ENCODE peak calls at places on chromosomes 4 and X, in five cellular contexts. I is SK-N-SH, N is psoas muscle, B is GM12865, O is GM13976. E is an unnamed sample.

GRCh38 chr4:46211406-46211805 is 87.6 kb upstream of the GABRG1 start:
- DNase-seq in I (no peak), N (no peak), B (no peak), O (no peak), E (no peak)

GRCh38 chr4:137608085-137608484 is 75.8 kb upstream of the PCDH18 start:
- DNase-seq in I (no peak), N (peak), B (no peak), O (no peak), E (no peak)

GRCh38 chr4:156685308-156685707 is 286.3 kb downstream of the PDGFC start:
- DNase-seq in I (no peak), N (no peak), B (no peak), O (no peak), E (no peak)

GRCh38 chr4:43356786-43357185 is 464.3 kb downstream of the GRXCR1 start:
- DNase-seq in I (no peak), N (no peak), B (no peak), O (no peak), E (no peak)

GRCh38 chr4:168019019-168019651 is 73.2 kb upstream of the ANXA10 start:
- DNase-seq in I (no peak), N (no peak), B (no peak), O (no peak), E (no peak)

GRCh38 chr4:167989815-167990214 is 102.5 kb upstream of the ANXA10 start:
- DNase-seq in I (no peak), N (no peak), B (no peak), O (no peak), E (no peak)

GRCh38 chr4:108030332-108030731 is 40.6 kb downstream of the HADH start:
- DNase-seq in I (peak), N (no peak), B (peak), O (peak), E (no peak)

GRCh38 chr4:93764647-93765246 is 63.8 kb upstream of the ATOH1 start:
- DNase-seq in I (peak), N (no peak), B (peak), O (peak), E (no peak)

GRCh38 chr4:80475781-80476180 is 140.3 kb downstream of the CFAP299 start:
- DNase-seq in I (no peak), N (no peak), B (no peak), O (no peak), E (no peak)

GRCh38 chr4:54065282-54066087 is 1.1 kb upstream of the CHIC2 start:
- DNase-seq in I (no peak), N (no peak), B (no peak), O (no peak), E (no peak)

GRCh38 chr4:575281-576141 is 584 bp downstream of the TMEM271 start:
- DNase-seq in I (peak), N (no peak), B (no peak), O (no peak), E (no peak)

GRCh38 chr4:1493540-1494287 is 87.5 kb upstream of the NKX1-1 start:
- DNase-seq in I (no peak), N (peak), B (no peak), O (no peak), E (no peak)

GRCh38 chr4:17912011-17912410 is 101.2 kb downstream of the NCAPG start:
- DNase-seq in I (no peak), N (no peak), B (no peak), O (no peak), E (no peak)

GRCh38 chr4:113263274-113263673 is 213.8 kb downstream of the ANK2 start:
- DNase-seq in I (no peak), N (no peak), B (no peak), O (no peak), E (no peak)

GRCh38 chr4:8830611-8831200 is 40.9 kb downstream of the HMX1 start:
- DNase-seq in I (peak), N (no peak), B (no peak), O (no peak), E (peak)

GRCh38 chr4:118811008-118811764 is 24.7 kb downstream of the SEC24D start:
- DNase-seq in I (no peak), N (no peak), B (no peak), O (no peak), E (no peak)

GRCh38 chrX:447052-447451 is 60.3 kb upstream of the PPP2R3B start:
- DNase-seq in I (no peak), N (no peak), B (no peak), O (no peak), E (no peak)

GRCh38 chrX:124337916-124338315 is 5.5 kb downstream of the TEX13D start:
- DNase-seq in I (no peak), N (no peak), B (no peak), O (no peak), E (no peak)

GRCh38 chr4:189547537-189547936 is 393.1 kb upstream of the FRG1 start:
- DNase-seq in I (no peak), N (no peak), B (no peak), O (no peak), E (no peak)

GRCh38 chr4:138857399-138857798 is 158.2 kb upstream of the NOCT start:
- DNase-seq in I (no peak), N (no peak), B (no peak), O (no peak), E (no peak)

GRCh38 chrX:15430584-15430983 is 46.4 kb upstream of the VEGFD start:
- DNase-seq in I (no peak), N (no peak), B (no peak), O (no peak), E (no peak)

GRCh38 chr4:8849266-8850073 is 22.2 kb downstream of the HMX1 start:
- DNase-seq in I (peak), N (no peak), B (no peak), O (no peak), E (peak)

GRCh38 chr4:47312170-47312569 is 151.3 kb downstream of the COMMD8 start:
- DNase-seq in I (no peak), N (no peak), B (no peak), O (no peak), E (no peak)

GRCh38 chrX:108584617-108585211 is 145.1 kb downstream of the COL4A5 start:
- DNase-seq in I (peak), N (no peak), B (peak), O (peak), E (no peak)

GRCh38 chr4:122576261-122577188 is 44.3 kb downstream of the IL21 start:
- DNase-seq in I (peak), N (no peak), B (peak), O (peak), E (no peak)

GRCh38 chrX:136146614-136147319 is 566 bp upstream of the FHL1 start:
- DNase-seq in I (no peak), N (peak), B (no peak), O (peak), E (no peak)

GRCh38 chr4:113141901-113142346 is 92.5 kb downstream of the ANK2 start:
- DNase-seq in I (no peak), N (no peak), B (peak), O (peak), E (no peak)

GRCh38 chr4:100843897-100844296 is 326.1 kb upstream of the EMCN start:
- DNase-seq in I (no peak), N (no peak), B (peak), O (no peak), E (no peak)

GRCh38 chrX:17007134-17007768 is 60.8 kb downstream of the REPS2 start:
- DNase-seq in I (peak), N (no peak), B (peak), O (peak), E (no peak)

GRCh38 chrX:54808109-54808604 is 612 bp downstream of the MAGED2 start:
- DNase-seq in I (peak), N (peak), B (no peak), O (peak), E (peak)

GRCh38 chrX:72003811-72004750 is 93.4 kb downstream of the NHSL2 start:
- DNase-seq in I (peak), N (peak), B (no peak), O (no peak), E (peak)

GRCh38 chrX:38692961-38693360 is 108.3 kb upstream of the MID1IP1 start:
- DNase-seq in I (no peak), N (no peak), B (no peak), O (no peak), E (no peak)

GRCh38 chr4:143336828-143337599 is at the start of gene GAB1:
- DNase-seq in I (peak), N (peak), B (peak), O (peak), E (peak)

GRCh38 chr4:17997129-17997528 is 24.4 kb downstream of the LCORL start:
- DNase-seq in I (no peak), N (no peak), B (no peak), O (no peak), E (no peak)

GRCh38 chrX:41526925-41527324 is 79.8 kb downstream of the NYX start:
- DNase-seq in I (no peak), N (no peak), B (peak), O (no peak), E (no peak)

GRCh38 chr4:42237010-42237409 is 84.6 kb upstream of the BEND4 start:
- DNase-seq in I (no peak), N (no peak), B (no peak), O (no peak), E (no peak)

GRCh38 chr4:42237451-42237850 is 85.0 kb upstream of the BEND4 start:
- DNase-seq in I (no peak), N (no peak), B (no peak), O (no peak), E (no peak)

GRCh38 chr4:42234817-42235216 is 82.4 kb upstream of the BEND4 start:
- DNase-seq in I (no peak), N (no peak), B (no peak), O (no peak), E (no peak)
- TF ChIP-seq CTCF in I (no peak), N (no peak), B (no peak), O (no peak), E (no peak)

GRCh38 chr4:90025248-90025647 is 101.9 kb upstream of the CCSER1 start:
- DNase-seq in I (no peak), N (no peak), B (peak), O (no peak), E (no peak)
- TF ChIP-seq CTCF in I (peak), N (no peak), B (no peak), O (no peak), E (peak)

GRCh38 chrX:20680998-20681397 is 414.3 kb upstream of the RPS6KA3 start:
- DNase-seq in I (no peak), N (no peak), B (no peak), O (no peak), E (no peak)
- TF ChIP-seq CTCF in I (peak), N (no peak), B (no peak), O (no peak), E (peak)

DNA sequence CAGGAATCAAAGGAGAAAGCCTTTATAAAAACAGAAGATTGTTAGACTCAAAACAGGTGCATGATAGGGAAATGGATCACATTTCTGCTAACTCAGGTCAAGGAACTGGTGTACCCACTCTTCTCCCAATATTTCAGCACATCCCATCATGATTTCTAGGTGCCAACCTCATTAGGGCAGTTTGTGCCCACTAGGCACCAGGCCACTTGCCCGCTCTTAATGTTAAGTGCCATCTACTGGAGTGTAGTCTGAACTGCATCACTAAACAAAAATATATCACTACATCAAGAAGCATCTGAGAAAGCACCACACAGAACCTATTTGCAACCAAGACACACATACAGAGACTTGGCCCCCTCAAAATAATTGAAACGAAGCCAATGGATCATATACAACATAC is 140.4 kb upstream of the GRID2 start:
- DNase-seq in I (no peak), N (no peak), B (peak), O (no peak), E (no peak)
- TF ChIP-seq CTCF in I (peak), N (no peak), B (peak), O (peak), E (peak)

GRCh38 chr4:123954220-123954619 is 557.6 kb downstream of the SPRY1 start:
- DNase-seq in I (no peak), N (no peak), B (no peak), O (no peak), E (no peak)
- TF ChIP-seq CTCF in I (no peak), N (no peak), B (no peak), O (no peak), E (no peak)

GRCh38 chr4:88528861-88529260 is 5.3 kb upstream of the PYURF start:
- DNase-seq in I (no peak), N (no peak), B (no peak), O (no peak), E (no peak)
- TF ChIP-seq CTCF in I (peak), N (no peak), B (no peak), O (no peak), E (peak)

GRCh38 chrX:2708016-2708415 is 16.9 kb downstream of the CD99 start:
- DNase-seq in I (no peak), N (no peak), B (no peak), O (no peak), E (no peak)
- TF ChIP-seq CTCF in I (no peak), N (no peak), B (no peak), O (no peak), E (no peak)

DNA sequence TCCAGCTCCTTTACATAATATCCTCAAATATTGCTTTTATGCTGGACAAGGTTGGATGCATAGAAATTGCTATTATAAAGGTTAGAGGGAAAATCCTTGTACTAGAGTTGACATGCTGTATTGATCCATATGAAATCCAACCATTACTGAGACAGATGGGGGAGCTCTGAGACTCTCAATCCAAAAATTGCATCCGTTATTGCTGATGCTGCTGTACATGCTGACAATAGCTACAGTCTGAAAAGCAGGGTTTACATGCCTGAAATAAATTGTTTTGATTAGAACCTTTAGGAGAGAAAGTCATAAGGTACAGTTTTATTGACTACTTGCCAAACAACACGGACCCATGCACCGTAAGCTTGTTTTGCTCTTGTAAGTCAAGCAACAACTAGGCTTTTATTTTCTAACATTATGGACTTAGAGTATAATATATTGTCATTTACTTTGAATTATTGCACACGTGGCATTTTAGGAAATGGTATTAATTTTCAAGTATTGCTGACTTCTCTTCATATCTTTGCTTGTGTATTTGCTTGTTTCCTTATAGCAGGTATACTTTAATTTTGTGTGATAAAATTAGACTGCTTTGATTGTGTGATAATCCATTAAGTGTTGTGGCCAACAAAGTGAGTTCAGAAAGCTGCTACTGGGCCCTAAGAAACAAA is 1365.2 kb downstream of the STIM2 start:
- DNase-seq in I (no peak), N (no peak), B (no peak), O (no peak), E (no peak)
- TF ChIP-seq CTCF in I (peak), N (no peak), B (no peak), O (no peak), E (no peak)

GRCh38 chr4:76539979-76540378 is 105.0 kb downstream of the SHROOM3 start:
- DNase-seq in I (no peak), N (no peak), B (no peak), O (no peak), E (no peak)

GRCh38 chr4:76536381-76536689 is 101.3 kb downstream of the SHROOM3 start:
- DNase-seq in I (no peak), N (no peak), B (no peak), O (no peak), E (no peak)

GRCh38 chr4:76538296-76538695 is 103.3 kb downstream of the SHROOM3 start:
- DNase-seq in I (no peak), N (no peak), B (no peak), O (no peak), E (no peak)

GRCh38 chr4:76543378-76543777 is 108.3 kb downstream of the SHROOM3 start:
- DNase-seq in I (no peak), N (no peak), B (no peak), O (no peak), E (no peak)

DNA sequence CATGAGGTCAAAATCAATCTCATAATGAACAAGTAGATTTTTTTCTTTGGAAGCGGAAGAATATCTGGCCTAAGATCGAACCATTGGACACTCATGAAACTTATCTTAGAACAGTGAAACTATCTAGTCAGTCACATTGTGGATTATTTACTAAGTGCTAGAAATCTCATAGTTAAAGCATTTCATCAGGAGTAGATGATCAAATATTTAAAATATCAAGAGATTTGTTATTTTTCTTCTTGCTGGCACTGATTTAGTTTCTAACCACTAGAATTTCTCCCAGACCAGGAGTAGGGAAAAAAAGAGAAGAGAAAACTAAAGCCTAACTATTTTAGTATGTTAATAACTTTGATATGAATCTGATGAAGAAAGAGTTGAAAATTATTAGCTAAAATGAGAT is 105.5 kb downstream of the SHROOM3 start:
- DNase-seq in I (no peak), N (no peak), B (no peak), O (no peak), E (no peak)
- TF ChIP-seq CTCF in I (no peak), N (no peak), B (no peak), O (no peak), E (no peak)

DNA sequence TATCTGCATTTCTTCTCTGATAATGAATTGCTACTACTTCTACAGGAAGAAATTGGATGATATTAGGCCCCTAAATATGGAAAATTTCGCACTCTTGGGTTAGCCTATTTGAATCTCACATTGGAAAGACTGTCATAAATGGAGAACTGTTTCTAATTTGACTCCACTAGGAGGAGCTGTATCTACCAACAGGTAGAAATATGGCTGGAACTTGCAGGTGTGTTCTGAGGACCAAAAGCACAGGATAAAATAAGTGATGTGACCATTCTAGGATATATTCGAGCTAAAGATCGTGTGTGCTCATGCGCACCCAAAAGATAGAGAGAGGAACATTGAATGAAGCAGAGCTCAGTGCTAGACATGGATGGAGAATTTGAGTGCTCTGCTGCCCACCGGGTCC is 4.8 kb upstream of the NKAP start:
- DNase-seq in I (no peak), N (no peak), B (no peak), O (no peak), E (no peak)
- TF ChIP-seq CTCF in I (peak), N (no peak), B (peak), O (no peak), E (no peak)

E was measured in type B pancreatic cell.